ENCODE peak calls at places on chromosomes 16 and 17, in six cellular contexts. One of them, this sample, is unnamed.
A peak's percentile ranks its signal among the peaks of the same experiment; 100 is the strongest.

GRCh38 chr16:55014022-55014421 is 83.4 kb downstream of the IRX5 start:
- DNase-seq in K562: no peak
- DNase-seq in gastrocnemius medialis: no peak
- DNase-seq in aorta: no peak
- DNase-seq in Caco-2: no peak
- DNase-seq in body of pancreas: no peak
- DNase-seq in this sample: no peak

GRCh38 chr17:77210331-77210730 is 69.6 kb downstream of the SEC14L1 start:
- DNase-seq in gastrocnemius medialis: peak; percentile 35
- DNase-seq in K562: no peak
- DNase-seq in body of pancreas: no peak
- DNase-seq in Caco-2: no peak
- DNase-seq in aorta: peak; percentile 21
- DNase-seq in this sample: no peak

GRCh38 chr17:28908640-28909098 is 5.8 kb upstream of the DHRS13 start:
- DNase-seq in Caco-2: no peak
- DNase-seq in K562: no peak
- DNase-seq in gastrocnemius medialis: peak; percentile 21
- DNase-seq in aorta: no peak
- DNase-seq in body of pancreas: no peak
- DNase-seq in this sample: no peak

GRCh38 chr16:1938910-1939309 is 4.1 kb downstream of the MSRB1 start:
- DNase-seq in aorta: peak; percentile 71
- DNase-seq in Caco-2: no peak
- DNase-seq in gastrocnemius medialis: no peak
- DNase-seq in body of pancreas: no peak
- DNase-seq in K562: no peak
- DNase-seq in this sample: no peak

GRCh38 chr16:67068212-67068753 is 39.3 kb downstream of the CBFB start:
- DNase-seq in body of pancreas: no peak
- DNase-seq in gastrocnemius medialis: no peak
- DNase-seq in Caco-2: no peak
- DNase-seq in aorta: no peak
- DNase-seq in K562: no peak
- DNase-seq in this sample: no peak

GRCh38 chr16:85316321-85316919 is 204.1 kb upstream of the CIBAR2 start:
- DNase-seq in aorta: peak; percentile 89
- DNase-seq in body of pancreas: peak; percentile 79
- DNase-seq in K562: peak; percentile 96
- DNase-seq in gastrocnemius medialis: peak; percentile 56
- DNase-seq in Caco-2: peak; percentile 87
- DNase-seq in this sample: no peak

GRCh38 chr17:77036841-77037381 is 103.9 kb upstream of the SEC14L1 start:
- DNase-seq in body of pancreas: no peak
- DNase-seq in gastrocnemius medialis: no peak
- DNase-seq in aorta: peak; percentile 58
- DNase-seq in Caco-2: peak; percentile 70
- DNase-seq in K562: peak; percentile 34
- DNase-seq in this sample: no peak

GRCh38 chr17:67244621-67245072 is 349 bp downstream of the HELZ start:
- DNase-seq in gastrocnemius medialis: no peak
- DNase-seq in Caco-2: no peak
- DNase-seq in K562: peak; percentile 76
- DNase-seq in body of pancreas: no peak
- DNase-seq in aorta: peak; percentile 78
- DNase-seq in this sample: peak; percentile 78

GRCh38 chr16:84478172-84478948 is 26.1 kb downstream of the MEAK7 start:
- DNase-seq in body of pancreas: no peak
- DNase-seq in aorta: peak; percentile 51
- DNase-seq in K562: no peak
- DNase-seq in gastrocnemius medialis: no peak
- DNase-seq in Caco-2: no peak
- DNase-seq in this sample: no peak

GRCh38 chr16:87728026-87728425 is 37.8 kb downstream of the KLHDC4 start:
- DNase-seq in body of pancreas: no peak
- DNase-seq in K562: no peak
- DNase-seq in aorta: no peak
- DNase-seq in gastrocnemius medialis: no peak
- DNase-seq in Caco-2: no peak
- DNase-seq in this sample: no peak

GRCh38 chr16:4535627-4536108 is 2.9 kb downstream of the CDIP1 start:
- DNase-seq in aorta: no peak
- DNase-seq in Caco-2: no peak
- DNase-seq in gastrocnemius medialis: no peak
- DNase-seq in K562: no peak
- DNase-seq in body of pancreas: no peak
- DNase-seq in this sample: no peak

GRCh38 chr16:963913-964695 is 6.7 kb downstream of the LMF1 start:
- DNase-seq in K562: no peak
- DNase-seq in gastrocnemius medialis: no peak
- DNase-seq in aorta: peak; percentile 67
- DNase-seq in Caco-2: no peak
- DNase-seq in body of pancreas: no peak
- DNase-seq in this sample: peak; percentile 16

GRCh38 chr16:2739555-2740435 is 12.6 kb upstream of the SRRM2 start:
- DNase-seq in body of pancreas: no peak
- DNase-seq in Caco-2: no peak
- DNase-seq in gastrocnemius medialis: no peak
- DNase-seq in K562: no peak
- DNase-seq in aorta: peak; percentile 65
- DNase-seq in this sample: peak; percentile 51

GRCh38 chr16:68417711-68418301 is 30.5 kb downstream of the SMPD3 start:
- DNase-seq in aorta: no peak
- DNase-seq in body of pancreas: peak; percentile 84
- DNase-seq in K562: no peak
- DNase-seq in Caco-2: no peak
- DNase-seq in gastrocnemius medialis: no peak
- DNase-seq in this sample: no peak

GRCh38 chr17:41615454-41615853 is 2.9 kb upstream of the KRT16 start:
- DNase-seq in Caco-2: peak; percentile 46
- DNase-seq in K562: no peak
- DNase-seq in body of pancreas: no peak
- DNase-seq in gastrocnemius medialis: no peak
- DNase-seq in aorta: peak; percentile 34
- DNase-seq in this sample: no peak

GRCh38 chr16:31485571-31485970 is 2.6 kb downstream of the SLC5A2 start:
- DNase-seq in gastrocnemius medialis: no peak
- DNase-seq in aorta: no peak
- DNase-seq in Caco-2: no peak
- DNase-seq in K562: no peak
- DNase-seq in body of pancreas: no peak
- DNase-seq in this sample: peak; percentile 68

GRCh38 chr16:49593423-49594040 is 219.9 kb downstream of the C16orf78 start:
- DNase-seq in aorta: no peak
- DNase-seq in gastrocnemius medialis: no peak
- DNase-seq in Caco-2: no peak
- DNase-seq in body of pancreas: no peak
- DNase-seq in K562: no peak
- DNase-seq in this sample: no peak

GRCh38 chr17:15038656-15039055 is 226.5 kb downstream of the PMP22 start:
- DNase-seq in Caco-2: no peak
- DNase-seq in K562: no peak
- DNase-seq in body of pancreas: no peak
- DNase-seq in aorta: peak; percentile 25
- DNase-seq in gastrocnemius medialis: no peak
- DNase-seq in this sample: no peak

GRCh38 chr17:75060434-75061054 is 13.5 kb downstream of the KCTD2 start:
- DNase-seq in aorta: peak; percentile 63
- DNase-seq in body of pancreas: no peak
- DNase-seq in K562: no peak
- DNase-seq in Caco-2: no peak
- DNase-seq in gastrocnemius medialis: peak; percentile 84
- DNase-seq in this sample: no peak

GRCh38 chr16:23965137-23965733 is 129.5 kb downstream of the PRKCB start:
- DNase-seq in body of pancreas: no peak
- DNase-seq in gastrocnemius medialis: no peak
- DNase-seq in K562: no peak
- DNase-seq in Caco-2: no peak
- DNase-seq in aorta: no peak
- DNase-seq in this sample: no peak

GRCh38 chr17:68029512-68030215 is 5.9 kb upstream of the KPNA2 start:
- DNase-seq in K562: no peak
- DNase-seq in body of pancreas: peak; percentile 28
- DNase-seq in aorta: no peak
- DNase-seq in Caco-2: no peak
- DNase-seq in gastrocnemius medialis: no peak
- DNase-seq in this sample: no peak

GRCh38 chr16:71853413-71853812 is 7.6 kb downstream of the ATXN1L start:
- DNase-seq in aorta: no peak
- DNase-seq in gastrocnemius medialis: no peak
- DNase-seq in K562: no peak
- DNase-seq in body of pancreas: peak; percentile 30
- DNase-seq in Caco-2: no peak
- DNase-seq in this sample: no peak

GRCh38 chr17:56866076-56866475 is 32.1 kb downstream of the DGKE start:
- DNase-seq in Caco-2: no peak
- DNase-seq in body of pancreas: no peak
- DNase-seq in aorta: no peak
- DNase-seq in gastrocnemius medialis: no peak
- DNase-seq in K562: no peak
- DNase-seq in this sample: no peak

GRCh38 chr16:78869492-78869891 is 731.0 kb downstream of the MAF start:
- DNase-seq in Caco-2: no peak
- DNase-seq in aorta: no peak
- DNase-seq in gastrocnemius medialis: no peak
- DNase-seq in K562: no peak
- DNase-seq in body of pancreas: no peak
- DNase-seq in this sample: no peak

GRCh38 chr17:64213995-64214507 is 49.0 kb downstream of the TEX2 start:
- DNase-seq in aorta: no peak
- DNase-seq in K562: peak; percentile 47
- DNase-seq in body of pancreas: no peak
- DNase-seq in Caco-2: no peak
- DNase-seq in gastrocnemius medialis: no peak
- DNase-seq in this sample: no peak

GRCh38 chr17:64216385-64217248 is 46.4 kb downstream of the TEX2 start:
- DNase-seq in Caco-2: peak; percentile 75
- DNase-seq in aorta: no peak
- DNase-seq in body of pancreas: peak; percentile 64
- DNase-seq in gastrocnemius medialis: peak; percentile 75
- DNase-seq in K562: peak; percentile 60
- DNase-seq in this sample: no peak

GRCh38 chr17:64216030-64216384 is 47.1 kb downstream of the TEX2 start:
- DNase-seq in Caco-2: no peak
- DNase-seq in K562: no peak
- DNase-seq in aorta: no peak
- DNase-seq in body of pancreas: no peak
- DNase-seq in gastrocnemius medialis: no peak
- DNase-seq in this sample: no peak

GRCh38 chr17:64217249-64217652 is 45.8 kb downstream of the TEX2 start:
- DNase-seq in body of pancreas: peak; percentile 24
- DNase-seq in aorta: no peak
- DNase-seq in Caco-2: no peak
- DNase-seq in K562: no peak
- DNase-seq in gastrocnemius medialis: peak; percentile 28
- DNase-seq in this sample: no peak

GRCh38 chr17:64214950-64215349 is 48.1 kb downstream of the TEX2 start:
- DNase-seq in Caco-2: no peak
- DNase-seq in body of pancreas: no peak
- DNase-seq in gastrocnemius medialis: peak; percentile 61
- DNase-seq in aorta: no peak
- DNase-seq in K562: no peak
- DNase-seq in this sample: no peak
- H3K4me1 ChIP-seq in Caco-2: peaks cover 42% of the 10 kb centered on the region
- H3K4me1 ChIP-seq in body of pancreas: peaks cover 50% of the 10 kb centered on the region
- H3K4me1 ChIP-seq in gastrocnemius medialis: peaks cover 38% of the 10 kb centered on the region
- H3K4me1 ChIP-seq in aorta: peaks cover 8% of the 10 kb centered on the region
- H3K4me1 ChIP-seq in K562: peaks cover 55% of the 10 kb centered on the region
- H3K4me1 ChIP-seq in this sample: peaks cover 32% of the 10 kb centered on the region

GRCh38 chr17:71799657-71800056 is 321.2 kb upstream of the SOX9 start:
- DNase-seq in aorta: no peak
- DNase-seq in K562: no peak
- DNase-seq in body of pancreas: peak; percentile 19
- DNase-seq in gastrocnemius medialis: no peak
- DNase-seq in Caco-2: no peak
- DNase-seq in this sample: no peak
- H3K4me1 ChIP-seq in aorta: peaks cover 1% of the 10 kb centered on the region
- H3K4me1 ChIP-seq in K562: no peaks in the 10 kb centered on the region
- H3K4me1 ChIP-seq in body of pancreas: peaks cover 53% of the 10 kb centered on the region
- H3K4me1 ChIP-seq in gastrocnemius medialis: no peaks in the 10 kb centered on the region
- H3K4me1 ChIP-seq in Caco-2: no peaks in the 10 kb centered on the region
- H3K4me1 ChIP-seq in this sample: no peaks in the 10 kb centered on the region

DNA sequence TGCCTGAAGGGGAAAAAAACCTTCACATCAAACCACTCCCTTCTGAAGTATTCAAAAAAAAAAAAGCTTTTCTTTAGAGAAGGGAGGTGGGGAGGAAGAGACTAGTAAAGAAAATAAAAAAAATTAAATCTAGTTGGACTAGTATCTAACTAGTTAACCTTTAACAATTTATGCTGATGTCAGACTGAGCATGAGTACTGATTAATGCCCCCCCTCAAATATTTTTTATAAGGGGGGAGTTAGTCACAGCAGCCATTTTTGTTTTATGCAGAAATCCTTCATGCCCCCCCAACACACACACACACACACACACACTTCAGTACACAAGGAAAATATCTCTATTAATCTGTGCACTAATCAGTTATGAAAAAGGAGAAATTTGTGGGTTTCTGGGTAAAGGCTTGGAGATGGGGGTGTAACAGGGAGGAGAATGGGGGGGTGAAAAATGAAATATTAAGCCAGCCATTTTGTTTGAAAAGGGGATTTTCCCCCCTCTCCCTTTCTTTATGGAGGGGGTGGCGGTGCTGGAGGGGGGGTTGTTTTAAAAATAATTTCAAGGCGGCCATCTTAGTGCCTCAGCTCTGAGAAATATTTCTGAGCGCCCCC is 4.7 kb upstream of the CHD3 start:
- DNase-seq in K562: peak; percentile 42
- DNase-seq in aorta: no peak
- DNase-seq in body of pancreas: no peak
- DNase-seq in gastrocnemius medialis: no peak
- DNase-seq in Caco-2: no peak
- DNase-seq in this sample: no peak
- H3K4me1 ChIP-seq in K562: peaks cover 42% of the 10 kb centered on the region
- H3K4me1 ChIP-seq in aorta: no peaks in the 10 kb centered on the region
- H3K4me1 ChIP-seq in body of pancreas: peaks cover 45% of the 10 kb centered on the region
- H3K4me1 ChIP-seq in gastrocnemius medialis: peaks cover 33% of the 10 kb centered on the region
- H3K4me1 ChIP-seq in Caco-2: no peaks in the 10 kb centered on the region
- H3K4me1 ChIP-seq in this sample: peaks cover 23% of the 10 kb centered on the region

GRCh38 chr17:63023049-63023448 is 57.0 kb downstream of the TANC2 start:
- DNase-seq in aorta: no peak
- DNase-seq in body of pancreas: no peak
- DNase-seq in Caco-2: peak; percentile 8
- DNase-seq in gastrocnemius medialis: no peak
- DNase-seq in K562: no peak
- DNase-seq in this sample: no peak

GRCh38 chr17:63022567-63022966 is 56.5 kb downstream of the TANC2 start:
- DNase-seq in K562: no peak
- DNase-seq in aorta: no peak
- DNase-seq in gastrocnemius medialis: no peak
- DNase-seq in body of pancreas: no peak
- DNase-seq in Caco-2: no peak
- DNase-seq in this sample: no peak

GRCh38 chr17:63029520-63029919 is 63.5 kb downstream of the TANC2 start:
- DNase-seq in body of pancreas: no peak
- DNase-seq in gastrocnemius medialis: no peak
- DNase-seq in aorta: no peak
- DNase-seq in Caco-2: no peak
- DNase-seq in K562: no peak
- DNase-seq in this sample: no peak

GRCh38 chr17:63024201-63024600 is 58.2 kb downstream of the TANC2 start:
- DNase-seq in K562: no peak
- DNase-seq in body of pancreas: no peak
- DNase-seq in gastrocnemius medialis: no peak
- DNase-seq in aorta: no peak
- DNase-seq in Caco-2: no peak
- DNase-seq in this sample: no peak

GRCh38 chr17:63024716-63025115 is 58.7 kb downstream of the TANC2 start:
- DNase-seq in Caco-2: no peak
- DNase-seq in aorta: no peak
- DNase-seq in body of pancreas: no peak
- DNase-seq in gastrocnemius medialis: no peak
- DNase-seq in K562: no peak
- DNase-seq in this sample: no peak
- H3K4me1 ChIP-seq in Caco-2: no peaks in the 10 kb centered on the region
- H3K4me1 ChIP-seq in aorta: no peaks in the 10 kb centered on the region
- H3K4me1 ChIP-seq in body of pancreas: no peaks in the 10 kb centered on the region
- H3K4me1 ChIP-seq in gastrocnemius medialis: no peaks in the 10 kb centered on the region
- H3K4me1 ChIP-seq in K562: no peaks in the 10 kb centered on the region
- H3K4me1 ChIP-seq in this sample: no peaks in the 10 kb centered on the region

This sample was measured in kidney.